ENCODE peak calls at places on chromosomes 16 and 17, in four cellular contexts. L, Y, S and B are unnamed samples.

GRCh38 chr16:87844374-87844733 is 25.0 kb downstream of the SLC7A5 start:
- DNase-seq in L (no peak), S (no peak), Y (no peak), B (no peak)

GRCh38 chr17:45221081-45221996 is at the start of gene FMNL1:
- DNase-seq in Y (peak; percentile 64), S (peak; percentile 81), L (no peak), B (no peak)

GRCh38 chr16:86784267-86784626 is 205.9 kb downstream of the FOXL1 start:
- DNase-seq in Y (no peak), L (no peak), S (no peak), B (no peak)

GRCh38 chr16:4410335-4411075 is 5.9 kb downstream of the CORO7 start:
- DNase-seq in S (peak; percentile 30), Y (no peak), L (no peak), B (no peak)

GRCh38 chr17:70564006-70564620 is 394.8 kb downstream of the KCNJ2 start:
- DNase-seq in S (no peak), L (no peak), Y (no peak), B (no peak)

GRCh38 chr16:35176449-35176848 is 1717.0 kb downstream of the TP53TG3F start:
- DNase-seq in L (no peak), Y (no peak), S (no peak), B (no peak)

GRCh38 chr17:40452921-40453378 is 9.7 kb downstream of the IGFBP4 start:
- DNase-seq in Y (peak; percentile 91), S (no peak), L (no peak), B (no peak)

GRCh38 chr16:4273858-4274291 is 1.1 kb upstream of the TFAP4 start:
- DNase-seq in S (peak; percentile 37), Y (peak; percentile 60), L (peak; percentile 74), B (peak; percentile 78)

GRCh38 chr17:68433911-68434503 is 23.3 kb downstream of the WIPI1 start:
- DNase-seq in Y (no peak), S (no peak), L (no peak), B (no peak)

GRCh38 chr16:79067600-79067999 is 532.9 kb downstream of the MAF start:
- DNase-seq in L (no peak), Y (no peak), S (no peak), B (no peak)

GRCh38 chr17:74059471-74059870 is 144.0 kb upstream of the RPL38 start:
- DNase-seq in L (no peak), S (no peak), Y (no peak), B (no peak)

GRCh38 chr17:1967092-1967662 is 58.0 kb downstream of the RTN4RL1 start:
- DNase-seq in L (no peak), S (no peak), Y (no peak), B (no peak)

GRCh38 chr16:89646906-89647305 is 10.6 kb downstream of the CHMP1A start:
- DNase-seq in S (no peak), L (no peak), Y (no peak), B (no peak)

GRCh38 chr17:62597920-62598319 is 29.6 kb upstream of the MRC2 start:
- DNase-seq in S (no peak), Y (no peak), L (no peak), B (no peak)

GRCh38 chr17:42394838-42395237 is 6.6 kb upstream of the STAT3 start:
- DNase-seq in Y (no peak), L (no peak), S (no peak), B (no peak)

GRCh38 chr16:89112377-89113151 is 18.9 kb downstream of the ACSF3 start:
- DNase-seq in S (no peak), Y (no peak), L (no peak), B (no peak)

GRCh38 chr17:47698749-47699535 is 5.0 kb downstream of the TBKBP1 start:
- DNase-seq in L (peak; percentile 97), Y (peak; percentile 98), S (peak; percentile 71), B (peak; percentile 51)

GRCh38 chr16:2170587-2171435 is 15.2 kb downstream of the TRAF7 start:
- DNase-seq in L (no peak), S (no peak), Y (no peak), B (no peak)
- TF ChIP-seq POLR2A in L (no peak), S (no peak), Y (no peak), B (no peak)

GRCh38 chr16:1533443-1533951 is at the start of gene TMEM204:
- DNase-seq in Y (no peak), L (no peak), S (peak; percentile 62), B (no peak)
- TF ChIP-seq POLR2A in Y (no peak), L (no peak), S (peak; percentile 40), B (no peak)

DNA sequence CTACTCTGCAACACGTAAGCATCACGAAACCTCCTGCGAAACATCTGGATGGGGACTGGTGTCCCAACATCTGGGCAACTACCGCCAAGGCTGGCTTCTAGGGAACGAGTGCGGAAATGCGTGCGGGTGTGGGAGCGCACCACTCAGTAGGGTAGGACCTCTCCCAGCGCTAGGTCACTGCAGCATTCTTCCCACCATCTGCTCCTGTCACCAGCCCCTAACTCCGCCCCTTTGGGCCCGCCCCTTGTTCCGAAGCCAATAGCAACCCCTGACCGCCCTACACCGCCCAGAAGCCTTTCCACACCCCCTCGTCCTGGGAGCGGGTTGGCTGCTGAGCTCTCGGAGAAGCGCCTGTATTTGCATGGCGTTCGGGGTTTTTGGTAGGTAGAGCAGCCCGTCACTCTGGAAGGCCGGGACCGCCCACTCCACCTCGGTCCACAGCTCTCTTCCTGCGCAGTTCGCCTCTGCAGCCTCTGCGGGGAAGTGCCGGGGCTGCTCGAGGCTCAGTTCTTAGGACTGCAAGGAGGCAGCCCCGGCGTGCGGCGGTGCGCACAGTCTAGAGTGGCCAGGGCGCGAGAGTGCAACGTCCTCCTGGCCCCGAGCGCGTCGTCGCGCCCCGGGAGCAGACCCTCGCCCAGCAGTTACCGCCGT is at the start of gene HS3ST3B1:
- DNase-seq in L (peak; percentile 99), S (peak; percentile 95), Y (peak; percentile 99), B (peak; percentile 93)
- TF ChIP-seq POLR2A in L (peak; percentile 68), S (peak; percentile 79), Y (peak; percentile 95), B (no peak)

GRCh38 chr16:54936979-54937672 is 6.5 kb downstream of the IRX5 start:
- DNase-seq in L (peak; percentile 50), Y (no peak), S (no peak), B (peak; percentile 39)

GRCh38 chr16:54936086-54936978 is 5.7 kb downstream of the IRX5 start:
- DNase-seq in S (no peak), Y (no peak), L (no peak), B (peak; percentile 25)

GRCh38 chr16:54933281-54934150 is 2.9 kb downstream of the IRX5 start:
- DNase-seq in Y (no peak), L (no peak), S (no peak), B (peak; percentile 23)

GRCh38 chr16:54934536-54935410 is 4.1 kb downstream of the IRX5 start:
- DNase-seq in L (no peak), S (no peak), Y (no peak), B (peak; percentile 22)

GRCh38 chr16:54935411-54936085 is 4.9 kb downstream of the IRX5 start:
- DNase-seq in S (no peak), Y (no peak), L (no peak), B (no peak)
- TF ChIP-seq POLR2A in S (no peak), Y (no peak), L (no peak), B (no peak)

GRCh38 chr16:11232852-11233726 is 22.9 kb downstream of the SOCS1 start:
- DNase-seq in S (peak; percentile 91), Y (no peak), L (no peak), B (peak; percentile 88)
- TF ChIP-seq POLR2A in S (peak; percentile 31), Y (no peak), L (no peak), B (peak; percentile 80)

GRCh38 chr17:64983708-64984107 is 64.4 kb upstream of the LRRC37A3 start:
- DNase-seq in L (no peak), Y (no peak), S (no peak), B (no peak)

GRCh38 chr17:64984776-64985521 is 65.7 kb upstream of the LRRC37A3 start:
- DNase-seq in Y (no peak), S (peak; percentile 37), L (no peak), B (no peak)

GRCh38 chr17:64978138-64978537 is 58.9 kb upstream of the LRRC37A3 start:
- DNase-seq in S (no peak), L (no peak), Y (no peak), B (no peak)

GRCh38 chr17:64984181-64984580 is 64.9 kb upstream of the LRRC37A3 start:
- DNase-seq in L (no peak), S (no peak), Y (no peak), B (no peak)

DNA sequence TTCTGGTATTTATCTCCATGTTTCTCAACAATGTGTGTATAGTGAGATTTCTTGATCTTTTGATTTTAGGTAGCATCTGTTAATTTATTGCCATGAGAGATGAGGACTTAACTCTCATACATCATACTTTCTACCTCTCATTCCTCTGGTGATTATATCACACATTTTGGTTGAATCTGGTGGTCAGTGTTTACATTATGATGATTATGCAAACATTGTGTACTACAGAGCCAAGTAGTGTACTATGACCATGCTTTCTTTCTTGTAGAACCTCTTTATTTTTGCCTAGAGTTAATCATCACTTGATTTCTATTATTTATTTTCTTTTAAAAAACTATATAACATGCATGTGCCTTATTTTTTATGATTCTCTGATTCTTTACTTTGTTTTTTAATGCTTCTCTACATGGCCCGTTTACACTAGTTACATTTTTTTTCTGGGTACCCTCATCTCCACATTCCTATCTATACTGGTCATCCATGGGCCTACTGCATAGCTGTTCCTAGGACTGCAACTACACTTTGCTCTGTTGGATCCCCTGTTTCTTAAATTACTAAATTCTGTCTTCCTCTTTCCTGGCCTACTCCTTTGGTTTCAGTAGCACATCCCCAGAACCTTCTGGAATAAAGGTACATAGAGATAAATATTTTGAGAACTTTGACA is 63.0 kb upstream of the LRRC37A3 start:
- DNase-seq in Y (no peak), S (no peak), L (no peak), B (no peak)
- TF ChIP-seq POLR2A in Y (no peak), S (no peak), L (no peak), B (no peak)

DNA sequence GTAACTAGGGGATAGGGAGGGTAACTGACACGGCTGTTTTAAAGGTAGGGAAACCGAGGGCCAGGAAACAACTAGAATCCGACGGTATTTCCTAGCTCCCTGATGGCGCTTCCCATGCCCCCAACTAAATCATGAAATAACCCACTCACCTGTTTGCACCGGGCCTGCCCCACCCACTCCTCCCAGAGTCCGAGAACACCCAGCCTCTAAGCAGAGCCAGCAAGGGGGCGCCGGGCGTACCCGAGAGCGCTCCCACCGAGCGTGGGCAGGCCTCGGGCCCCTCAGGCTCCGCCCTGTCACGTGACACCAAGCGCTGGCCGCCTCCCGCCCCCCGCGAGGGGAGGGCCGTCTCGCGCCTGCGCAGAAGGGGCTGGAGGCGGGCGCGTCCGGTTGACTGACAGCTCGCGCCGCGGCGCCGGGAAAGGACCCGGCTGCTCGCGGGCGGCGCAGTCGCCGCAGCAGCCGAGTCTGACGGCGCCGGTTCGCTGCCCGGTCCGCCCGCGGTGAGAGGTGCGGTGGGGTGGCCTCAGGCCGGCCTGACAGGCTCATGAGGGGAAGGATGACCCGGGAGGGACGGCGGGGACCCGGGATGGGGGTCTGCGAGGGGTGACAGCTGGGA is at the start of gene KIAA0513:
- DNase-seq in L (peak; percentile 86), Y (peak; percentile 87), S (peak; percentile 95), B (peak; percentile 95)
- TF ChIP-seq POLR2A in L (peak; percentile 80), Y (peak; percentile 62), S (peak; percentile 94), B (peak; percentile 82)

GRCh38 chr16:11994187-11995119 is 17.9 kb downstream of the SNX29 start:
- DNase-seq in Y (peak; percentile 45), L (no peak), S (no peak), B (no peak)
- TF ChIP-seq POLR2A in Y (no peak), L (no peak), S (no peak), B (no peak)